ENCODE peak calls at places on chromosomes 4 and X, in ten cellular contexts. L, U, P, M, Y, K, Q, B, G and F are unnamed samples.

GRCh38 chrX:153057281-153057680 is 1.0 kb downstream of the PNMA3 start:
- DNase-seq in G (no peak), B (no peak), L (no peak), Q (no peak), P (no peak), Y (no peak), U (no peak), M (no peak), K (no peak), F (no peak)

GRCh38 chrX:151396042-151396826 is 772 bp upstream of the VMA21 start:
- DNase-seq in P (no peak), Y (no peak), G (peak; percentile 17), L (peak; percentile 2), Q (peak; percentile 16), U (peak; percentile 26), M (no peak), K (peak; percentile 35), B (no peak), F (no peak)

GRCh38 chr4:1633993-1634392 is 50.1 kb downstream of the FAM53A start:
- DNase-seq in B (no peak), U (no peak), P (no peak), Y (no peak), M (no peak), K (no peak), L (no peak), G (no peak), Q (no peak), F (no peak)

GRCh38 chr4:135122457-135122856 is 920.9 kb upstream of the PABPC4L start:
- DNase-seq in G (no peak), L (no peak), B (no peak), P (no peak), Y (no peak), K (no peak), Q (no peak), U (no peak), M (no peak), F (no peak)

GRCh38 chrX:96791559-96791958 is 92.1 kb upstream of the RPA4 start:
- DNase-seq in M (no peak), U (no peak), Y (no peak), B (no peak), P (no peak), Q (no peak), G (peak; percentile 58), L (peak; percentile 14), K (no peak), F (no peak)

GRCh38 chr4:135508006-135508714 is 1306.6 kb upstream of the PABPC4L start:
- DNase-seq in U (no peak), M (no peak), Q (no peak), P (no peak), B (no peak), K (peak; percentile 89), L (peak; percentile 1), Y (peak; percentile 77), G (peak; percentile 91), F (no peak)

GRCh38 chr4:145887241-145887964 is 51.2 kb downstream of the ZNF827 start:
- DNase-seq in U (no peak), P (peak; percentile 17), Q (no peak), K (peak; percentile 55), B (peak; percentile 64), M (no peak), Y (no peak), G (peak; percentile 6), L (peak; percentile 62), F (no peak)

GRCh38 chr4:3280466-3280865 is 12.4 kb upstream of the RGS12 start:
- DNase-seq in K (no peak), M (no peak), L (no peak), Y (no peak), U (no peak), B (no peak), Q (no peak), G (no peak), P (no peak), F (no peak)

GRCh38 chr4:13368262-13368661 is 115.9 kb downstream of the RAB28 start:
- DNase-seq in Y (peak; percentile 1), K (no peak), B (no peak), P (no peak), M (no peak), L (no peak), G (no peak), Q (no peak), U (no peak), F (no peak)

GRCh38 chrX:15686818-15687685 is 22.4 kb upstream of the CLTRN start:
- DNase-seq in U (peak; percentile 37), G (peak; percentile 71), Y (peak; percentile 54), Q (no peak), K (no peak), M (peak; percentile 26), L (peak; percentile 14), B (peak; percentile 83), P (peak; percentile 41), F (peak; percentile 37)

GRCh38 chr4:124322234-124322831 is 390.2 kb downstream of the ANKRD50 start:
- DNase-seq in G (no peak), L (no peak), Y (peak; percentile 14), K (peak; percentile 26), M (no peak), B (no peak), Q (no peak), U (no peak), P (no peak), F (no peak)

GRCh38 chr4:168710353-168710946 is 213.6 kb downstream of the PALLD start:
- DNase-seq in Y (peak; percentile 66), P (peak; percentile 46), B (peak; percentile 71), Q (no peak), L (peak; percentile 33), K (peak; percentile 51), U (no peak), G (peak; percentile 69), M (no peak), F (no peak)

GRCh38 chr4:15778191-15778741 is at the start of gene CD38:
- DNase-seq in P (peak; percentile 26), B (peak; percentile 78), K (no peak), Q (peak; percentile 28), Y (peak; percentile 29), L (no peak), U (no peak), M (no peak), G (peak; percentile 8), F (peak; percentile 42)

GRCh38 chr4:73442275-73442674 is 6.3 kb downstream of the AFP start:
- DNase-seq in L (no peak), U (no peak), Y (no peak), B (no peak), P (no peak), G (no peak), Q (no peak), K (no peak), M (no peak), F (no peak)

GRCh38 chr4:3770323-3771166 is 4.4 kb downstream of the ADRA2C start:
- DNase-seq in M (no peak), Y (no peak), Q (no peak), L (no peak), B (peak; percentile 72), P (no peak), G (no peak), K (no peak), U (no peak), F (no peak)

GRCh38 chr4:145061325-145061920 is 36.6 kb downstream of the ANAPC10 start:
- DNase-seq in M (no peak), Q (no peak), U (no peak), G (no peak), K (peak; percentile 44), B (no peak), Y (peak; percentile 57), P (no peak), L (no peak), F (no peak)

GRCh38 chrX:40897768-40898167 is 162.4 kb upstream of the MED14 start:
- DNase-seq in M (no peak), G (no peak), Q (no peak), P (no peak), L (no peak), B (no peak), K (no peak), U (no peak), Y (no peak), F (no peak)

GRCh38 chr4:90457817-90458216 is 330.6 kb downstream of the CCSER1 start:
- DNase-seq in L (no peak), G (no peak), P (no peak), Y (no peak), Q (no peak), K (no peak), B (no peak), M (no peak), U (no peak), F (no peak)

DNA sequence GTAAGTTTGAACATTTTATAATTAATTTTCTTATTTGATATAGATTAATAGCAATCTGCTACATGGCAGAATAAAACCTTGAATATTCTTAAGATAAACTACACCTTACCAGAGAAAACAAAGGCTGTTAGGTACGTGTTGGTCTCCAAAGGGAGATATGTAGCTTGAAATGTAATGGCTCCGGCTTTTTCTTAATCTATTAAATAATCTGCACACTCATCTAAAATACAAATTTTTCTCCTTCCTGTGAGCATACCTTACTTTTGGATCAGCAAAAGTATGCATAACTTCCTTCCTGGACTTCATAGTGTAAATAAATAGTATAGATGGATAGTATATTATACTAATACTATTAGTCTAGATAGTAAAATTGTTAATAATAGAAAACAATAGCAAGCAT is 141.3 kb downstream of the JADE1 start:
- DNase-seq in Q (no peak), M (no peak), B (no peak), G (no peak), U (no peak), L (no peak), P (no peak), K (no peak), Y (no peak), F (no peak)
- TF ChIP-seq CTCF in Q (no peak), M (no peak), B (no peak), G (no peak), U (no peak), L (no peak), P (no peak), K (no peak), Y (no peak), F (no peak)

GRCh38 chrX:56281789-56282188 is 49.6 kb downstream of the KLF8 start:
- DNase-seq in G (no peak), M (no peak), P (no peak), Q (no peak), B (no peak), U (no peak), K (peak; percentile 1), L (no peak), Y (peak; percentile 40), F (no peak)
- TF ChIP-seq CTCF in G (no peak), M (peak; percentile 44), P (no peak), Q (peak; percentile 27), B (peak; percentile 25), U (peak; percentile 46), K (peak; percentile 55), L (peak; percentile 33), Y (peak; percentile 34), F (no peak)

GRCh38 chr4:173834151-173834550 is 304.1 kb upstream of the HAND2 start:
- DNase-seq in B (no peak), M (no peak), P (no peak), U (no peak), G (no peak), L (no peak), Q (no peak), Y (peak; percentile 20), K (peak; percentile 7), F (no peak)
- TF ChIP-seq CTCF in B (peak; percentile 55), M (no peak), P (no peak), U (no peak), G (no peak), L (no peak), Q (no peak), Y (no peak), K (no peak), F (no peak)

DNA sequence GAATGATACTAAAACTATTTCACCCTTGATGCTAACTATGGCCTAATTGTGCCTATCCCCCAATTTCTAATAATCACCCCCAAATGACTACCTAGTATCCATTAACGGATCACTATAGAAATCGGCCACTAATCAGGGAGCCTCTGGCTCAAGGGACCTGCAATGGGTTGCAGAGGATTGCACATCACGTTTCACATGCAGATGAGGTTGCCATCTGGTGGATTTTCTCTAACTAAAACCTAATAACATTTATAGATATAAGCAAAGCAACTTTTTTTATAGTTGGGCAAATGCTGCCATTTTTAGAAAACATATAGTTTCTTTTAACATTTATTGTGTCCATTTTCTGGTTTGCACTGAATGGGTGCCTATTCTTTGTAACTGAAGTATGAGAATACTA is 28.3 kb upstream of the ALG13 start:
- DNase-seq in Q (no peak), L (no peak), M (no peak), G (no peak), U (no peak), Y (peak; percentile 1), K (no peak), P (no peak), B (no peak), F (no peak)
- TF ChIP-seq CTCF in Q (no peak), L (no peak), M (no peak), G (no peak), U (no peak), Y (no peak), K (peak; percentile 32), P (no peak), B (peak; percentile 33), F (no peak)